ENCODE peak calls at places on chromosome 7, in four cellular contexts. One of them, this sample, is unnamed.

GRCh38 chr7:23206511-23206867 is 24.6 kb downstream of the NUP42 start:
- DNase-seq in HL-60: no peak
- DNase-seq in neural crest cell: no peak
- DNase-seq in AG10803: no peak
- DNase-seq in this sample: no peak

GRCh38 chr7:30003098-30003497 is 13.5 kb upstream of the SCRN1 start:
- DNase-seq in HL-60: no peak
- DNase-seq in neural crest cell: no peak
- DNase-seq in AG10803: no peak
- DNase-seq in this sample: no peak

GRCh38 chr7:139771001-139771956 is 6.5 kb downstream of the HIPK2 start:
- DNase-seq in HL-60: peak; percentile 38
- DNase-seq in neural crest cell: no peak
- DNase-seq in AG10803: peak; percentile 35
- DNase-seq in this sample: peak; percentile 82

GRCh38 chr7:94650652-94651051 is 5.3 kb downstream of the SGCE start:
- DNase-seq in HL-60: no peak
- DNase-seq in neural crest cell: no peak
- DNase-seq in AG10803: no peak
- DNase-seq in this sample: no peak

GRCh38 chr7:117155694-117156093 is 167.2 kb downstream of the WNT2 start:
- DNase-seq in HL-60: no peak
- DNase-seq in neural crest cell: no peak
- DNase-seq in AG10803: no peak
- DNase-seq in this sample: no peak

GRCh38 chr7:97174308-97174707 is 56.8 kb downstream of the SDHAF3 start:
- DNase-seq in HL-60: peak; percentile 14
- DNase-seq in neural crest cell: no peak
- DNase-seq in AG10803: peak; percentile 7
- DNase-seq in this sample: no peak

GRCh38 chr7:27842094-27842493 is 102.1 kb downstream of the TAX1BP1 start:
- DNase-seq in HL-60: no peak
- DNase-seq in neural crest cell: no peak
- DNase-seq in AG10803: no peak
- DNase-seq in this sample: no peak

GRCh38 chr7:44881610-44882009 is 3.7 kb downstream of the PURB start:
- DNase-seq in HL-60: no peak
- DNase-seq in neural crest cell: no peak
- DNase-seq in AG10803: peak; percentile 61
- DNase-seq in this sample: no peak

GRCh38 chr7:155590215-155591023 is 44.1 kb upstream of the CNPY1 start:
- DNase-seq in HL-60: peak; percentile 99
- DNase-seq in neural crest cell: peak; percentile 20
- DNase-seq in AG10803: no peak
- DNase-seq in this sample: peak; percentile 91

GRCh38 chr7:42494722-42495121 is 257.7 kb upstream of the GLI3 start:
- DNase-seq in HL-60: no peak
- DNase-seq in neural crest cell: no peak
- DNase-seq in AG10803: peak; percentile 29
- DNase-seq in this sample: no peak

GRCh38 chr7:148772297-148773089 is 73.8 kb downstream of the CUL1 start:
- DNase-seq in HL-60: no peak
- DNase-seq in neural crest cell: no peak
- DNase-seq in AG10803: peak; percentile 79
- DNase-seq in this sample: no peak

GRCh38 chr7:87059525-87060287 is at the start of gene ELAPOR2:
- DNase-seq in HL-60: no peak
- DNase-seq in neural crest cell: peak; percentile 83
- DNase-seq in AG10803: peak; percentile 17
- DNase-seq in this sample: no peak

GRCh38 chr7:100710452-100710851 is 4.5 kb downstream of the POP7 start:
- DNase-seq in HL-60: no peak
- DNase-seq in neural crest cell: no peak
- DNase-seq in AG10803: no peak
- DNase-seq in this sample: no peak

GRCh38 chr7:2757904-2758672 is 70.1 kb downstream of the AMZ1 start:
- DNase-seq in HL-60: peak; percentile 80
- DNase-seq in neural crest cell: no peak
- DNase-seq in AG10803: peak; percentile 97
- DNase-seq in this sample: peak; percentile 92

GRCh38 chr7:137933270-137934017 is 68.4 kb downstream of the CREB3L2 start:
- DNase-seq in HL-60: no peak
- DNase-seq in neural crest cell: no peak
- DNase-seq in AG10803: peak; percentile 71
- DNase-seq in this sample: no peak

GRCh38 chr7:91685544-91685943 is 195.0 kb downstream of the MTERF1 start:
- DNase-seq in HL-60: no peak
- DNase-seq in neural crest cell: no peak
- DNase-seq in AG10803: peak; percentile 34
- DNase-seq in this sample: no peak

GRCh38 chr7:116240021-116240659 is 29.8 kb downstream of the TES start:
- DNase-seq in HL-60: no peak
- DNase-seq in neural crest cell: no peak
- DNase-seq in AG10803: no peak
- DNase-seq in this sample: no peak

GRCh38 chr7:105014725-105015630 is 973 bp downstream of the KMT2E start:
- DNase-seq in HL-60: no peak
- DNase-seq in neural crest cell: peak; percentile 22
- DNase-seq in AG10803: peak; percentile 28
- DNase-seq in this sample: no peak

GRCh38 chr7:74283858-74284447 is 5.3 kb upstream of the CLIP2 start:
- DNase-seq in HL-60: peak; percentile 90
- DNase-seq in neural crest cell: no peak
- DNase-seq in AG10803: no peak
- DNase-seq in this sample: no peak

GRCh38 chr7:76303057-76303828 is 770 bp downstream of the HSPB1 start:
- DNase-seq in HL-60: peak; percentile 69
- DNase-seq in neural crest cell: peak; percentile 70
- DNase-seq in AG10803: peak; percentile 93
- DNase-seq in this sample: peak; percentile 60

GRCh38 chr7:152382244-152382643 is 53.6 kb downstream of the KMT2C start:
- DNase-seq in HL-60: no peak
- DNase-seq in neural crest cell: no peak
- DNase-seq in AG10803: no peak
- DNase-seq in this sample: no peak

GRCh38 chr7:85405016-85405415 is 218.2 kb upstream of the SEMA3D start:
- DNase-seq in HL-60: no peak
- DNase-seq in neural crest cell: no peak
- DNase-seq in AG10803: peak; percentile 52
- DNase-seq in this sample: no peak

GRCh38 chr7:85765698-85766298 is 578.9 kb upstream of the SEMA3D start:
- DNase-seq in HL-60: no peak
- DNase-seq in neural crest cell: no peak
- DNase-seq in AG10803: no peak
- DNase-seq in this sample: no peak

GRCh38 chr7:107268593-107268992 is 99.8 kb downstream of the HBP1 start:
- DNase-seq in HL-60: no peak
- DNase-seq in neural crest cell: no peak
- DNase-seq in AG10803: no peak
- DNase-seq in this sample: no peak

GRCh38 chr7:19538036-19538435 is 170.8 kb downstream of the POLR1F start:
- DNase-seq in HL-60: no peak
- DNase-seq in neural crest cell: no peak
- DNase-seq in AG10803: peak; percentile 18
- DNase-seq in this sample: no peak

GRCh38 chr7:158802535-158803199 is 26.6 kb downstream of the ESYT2 start:
- DNase-seq in HL-60: no peak
- DNase-seq in neural crest cell: no peak
- DNase-seq in AG10803: peak; percentile 78
- DNase-seq in this sample: no peak

GRCh38 chr7:27210441-27211083 is 10.7 kb upstream of the HOXA13 start:
- DNase-seq in HL-60: no peak
- DNase-seq in neural crest cell: peak; percentile 64
- DNase-seq in AG10803: peak; percentile 25
- DNase-seq in this sample: no peak

GRCh38 chr7:151186640-151187408 is at the start of gene ASB10:
- DNase-seq in HL-60: no peak
- DNase-seq in neural crest cell: no peak
- DNase-seq in AG10803: no peak
- DNase-seq in this sample: peak; percentile 24

GRCh38 chr7:138125119-138125518 is 48.9 kb downstream of the AKR1D1 start:
- DNase-seq in HL-60: no peak
- DNase-seq in neural crest cell: no peak
- DNase-seq in AG10803: no peak
- DNase-seq in this sample: no peak

GRCh38 chr7:4849390-4849789 is 12.4 kb downstream of the PAPOLB start:
- DNase-seq in HL-60: no peak
- DNase-seq in neural crest cell: peak; percentile 14
- DNase-seq in AG10803: peak; percentile 30
- DNase-seq in this sample: no peak

DNA sequence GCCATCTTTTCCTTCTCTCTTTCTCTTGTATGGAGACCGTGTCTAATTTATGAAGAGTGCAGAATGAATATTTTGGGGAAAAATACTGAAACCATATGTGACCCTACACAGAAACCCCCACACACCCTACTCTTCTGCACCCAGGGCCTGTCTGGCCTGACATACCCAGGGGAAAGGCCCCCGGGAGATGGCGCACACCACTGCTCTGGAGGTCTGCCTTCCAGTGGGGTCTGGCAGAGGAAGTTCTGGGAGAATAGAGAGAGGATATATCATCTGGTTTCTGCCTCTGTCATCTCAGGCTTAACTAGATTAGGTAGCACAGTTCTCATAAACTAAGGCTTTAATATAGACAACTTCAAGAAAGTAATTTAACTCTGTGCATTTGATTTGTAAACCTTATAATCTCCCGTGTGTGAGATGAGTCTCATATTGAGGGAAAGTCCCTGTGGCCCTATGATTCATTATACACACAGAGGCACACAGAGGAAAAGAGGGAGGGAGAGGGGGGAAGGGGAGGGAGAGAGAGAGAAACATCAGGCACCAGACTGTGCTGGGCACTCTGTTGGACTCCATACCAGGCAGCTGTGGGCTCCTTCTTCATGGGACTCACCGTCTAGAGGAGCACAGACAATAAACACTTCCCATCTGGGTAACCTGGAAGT is 123.3 kb downstream of the AOAH start:
- DNase-seq in HL-60: no peak
- DNase-seq in neural crest cell: no peak
- DNase-seq in AG10803: no peak
- DNase-seq in this sample: no peak
- TF ChIP-seq CTCF in HL-60: no peak
- TF ChIP-seq CTCF in neural crest cell: no peak
- TF ChIP-seq CTCF in AG10803: no peak
- TF ChIP-seq CTCF in this sample: no peak

GRCh38 chr7:142930126-142930730 is 3.3 kb downstream of the TRPV5 start:
- DNase-seq in HL-60: no peak
- DNase-seq in neural crest cell: no peak
- DNase-seq in AG10803: no peak
- DNase-seq in this sample: no peak

GRCh38 chr7:142927085-142927745 is 6.3 kb downstream of the TRPV5 start:
- DNase-seq in HL-60: peak; percentile 95
- DNase-seq in neural crest cell: no peak
- DNase-seq in AG10803: no peak
- DNase-seq in this sample: peak; percentile 68

GRCh38 chr7:142927949-142928348 is 5.6 kb downstream of the TRPV5 start:
- DNase-seq in HL-60: no peak
- DNase-seq in neural crest cell: no peak
- DNase-seq in AG10803: no peak
- DNase-seq in this sample: no peak

GRCh38 chr7:142919656-142920055 is 13.9 kb downstream of the TRPV5 start:
- DNase-seq in HL-60: no peak
- DNase-seq in neural crest cell: no peak
- DNase-seq in AG10803: no peak
- DNase-seq in this sample: no peak

GRCh38 chr7:142925413-142925812 is 8.1 kb downstream of the TRPV5 start:
- DNase-seq in HL-60: no peak
- DNase-seq in neural crest cell: no peak
- DNase-seq in AG10803: no peak
- DNase-seq in this sample: no peak
- TF ChIP-seq CTCF in HL-60: no peak
- TF ChIP-seq CTCF in neural crest cell: no peak
- TF ChIP-seq CTCF in AG10803: no peak
- TF ChIP-seq CTCF in this sample: no peak

DNA sequence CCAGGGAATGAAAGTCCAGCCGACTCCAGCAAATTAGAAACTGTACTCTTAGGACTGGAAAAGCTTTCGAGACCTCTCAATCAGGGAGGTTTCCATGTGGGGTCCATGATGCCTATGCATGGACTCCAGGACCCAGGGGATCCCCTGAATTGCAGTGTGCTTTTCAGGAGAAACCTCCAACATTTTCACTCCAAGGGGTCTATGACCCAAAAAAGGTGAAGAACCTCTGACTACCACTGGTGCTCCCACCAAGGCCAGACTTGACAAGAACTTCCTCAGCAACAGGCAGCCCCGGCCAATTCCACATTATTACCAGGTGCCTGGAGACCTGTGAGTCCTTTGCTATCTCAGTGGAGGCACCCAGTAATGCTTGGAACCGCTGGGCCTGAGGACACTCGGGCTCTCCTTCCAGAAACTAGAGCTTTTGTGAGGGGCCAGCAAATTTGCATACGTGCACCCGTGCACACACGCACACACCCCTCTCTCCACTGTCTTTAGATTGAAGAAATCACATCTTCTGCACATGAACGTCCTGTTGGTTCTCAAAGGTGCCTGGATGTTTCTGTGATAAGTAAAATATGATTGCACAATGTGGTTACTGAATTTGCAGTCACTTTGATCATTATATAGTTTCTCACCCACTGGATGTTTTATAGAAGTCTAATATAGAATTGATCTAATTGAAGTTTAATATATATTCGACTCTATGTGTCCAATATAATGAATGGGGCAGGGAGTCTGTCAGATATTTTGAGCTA is 54.7 kb downstream of the SYPL1 start:
- DNase-seq in HL-60: no peak
- DNase-seq in neural crest cell: no peak
- DNase-seq in AG10803: no peak
- DNase-seq in this sample: no peak
- TF ChIP-seq CTCF in HL-60: no peak
- TF ChIP-seq CTCF in neural crest cell: no peak
- TF ChIP-seq CTCF in AG10803: no peak
- TF ChIP-seq CTCF in this sample: peak; percentile 27

DNA sequence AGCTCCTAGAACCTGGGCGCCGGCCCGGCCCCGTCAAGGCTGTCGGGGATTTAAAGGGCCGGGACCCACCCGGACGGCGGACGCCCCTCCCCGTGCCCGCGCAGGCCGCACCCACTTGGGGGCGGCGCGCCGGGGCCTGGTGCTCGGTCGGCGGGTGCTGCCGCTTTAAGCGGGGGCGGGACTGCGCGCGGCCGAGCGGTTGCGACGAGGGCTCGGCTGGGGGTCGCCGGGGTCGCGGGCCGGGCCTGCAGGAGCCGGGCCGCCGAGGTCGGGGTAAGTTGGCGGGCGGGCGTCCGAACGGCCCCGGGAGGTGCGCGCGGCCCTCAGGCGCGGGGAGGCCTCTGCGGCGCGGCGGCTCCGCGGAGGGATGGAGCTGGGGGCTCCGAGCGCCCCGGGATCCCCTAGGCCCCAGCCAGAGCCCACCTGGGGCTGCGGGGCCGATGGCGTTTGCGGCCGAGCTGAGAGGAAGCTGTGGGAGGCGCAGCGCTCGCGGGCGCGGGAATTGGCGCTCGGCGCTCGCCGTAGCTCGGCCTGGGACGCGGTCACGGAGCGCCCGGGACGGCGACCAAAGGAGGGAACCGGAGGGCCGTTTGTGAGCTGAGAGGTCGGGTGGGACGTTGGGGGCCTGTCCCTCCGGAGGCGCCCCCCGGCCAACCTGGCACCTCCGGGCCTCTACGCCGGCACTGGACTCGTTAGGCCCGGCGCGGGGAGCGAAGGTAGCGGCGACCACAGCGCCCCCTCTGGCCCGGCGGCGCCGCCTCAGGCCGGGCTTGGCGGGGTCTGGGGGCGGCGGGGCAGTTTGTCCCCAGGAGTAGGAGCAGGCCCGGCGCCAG is at the start of gene TRRAP:
- DNase-seq in HL-60: peak; percentile 63
- DNase-seq in neural crest cell: peak; percentile 68
- DNase-seq in AG10803: peak; percentile 67
- DNase-seq in this sample: peak; percentile 60
- TF ChIP-seq CTCF in HL-60: peak; percentile 46
- TF ChIP-seq CTCF in neural crest cell: peak; percentile 97
- TF ChIP-seq CTCF in AG10803: peak; percentile 51
- TF ChIP-seq CTCF in this sample: peak; percentile 100

This sample was measured in CD14-positive monocyte.